ENCODE peak calls at places on chromosomes 2 and 18, in four cellular contexts. Z is choroid plexus epithelial cell, D is nephron progenitor cell, H is hepatocyte. L is an unnamed sample.
A peak's percentile ranks its signal among the peaks of the same experiment; 100 is the strongest.

GRCh38 chr2:169393068-169393590 is 30.8 kb upstream of the LRP2 start:
- DNase-seq in Z (no peak), D (no peak), H (peak; percentile 6), L (no peak)

GRCh38 chr2:2582998-2583545 is 252.0 kb upstream of the MYT1L start:
- DNase-seq in Z (no peak), D (no peak), H (no peak), L (no peak)

GRCh38 chr2:197217561-197217960 is 93.0 kb downstream of the ANKRD44 start:
- DNase-seq in Z (no peak), D (no peak), H (no peak), L (no peak)

GRCh38 chr18:35326695-35327387 is 17.4 kb downstream of the ZNF24 start:
- DNase-seq in Z (no peak), D (no peak), H (no peak), L (no peak)

GRCh38 chr2:67215214-67215613 is 181.9 kb upstream of the ETAA1 start:
- DNase-seq in Z (peak; percentile 83), D (peak; percentile 81), H (peak; percentile 86), L (peak; percentile 31)

GRCh38 chr2:140122001-140122400 is 1341.8 kb upstream of the NXPH2 start:
- DNase-seq in Z (peak; percentile 87), D (no peak), H (no peak), L (peak; percentile 1)

GRCh38 chr2:238159676-238160205 is 971 bp downstream of the ERFE start:
- DNase-seq in Z (no peak), D (no peak), H (no peak), L (no peak)

GRCh38 chr2:176817061-176817565 is 395.5 kb upstream of the HNRNPA3 start:
- DNase-seq in Z (no peak), D (peak; percentile 18), H (peak; percentile 53), L (no peak)

GRCh38 chr2:220569380-220569779 is 942.0 kb downstream of the SLC4A3 start:
- DNase-seq in Z (no peak), D (no peak), H (no peak), L (no peak)

GRCh38 chr2:209938906-209939305 is 63.5 kb upstream of the RPE start:
- DNase-seq in Z (no peak), D (no peak), H (no peak), L (no peak)

GRCh38 chr2:212711851-212712250 is 173.2 kb upstream of the ERBB4 start:
- DNase-seq in Z (peak; percentile 45), D (no peak), H (no peak), L (peak; percentile 20)

GRCh38 chr2:31246184-31246852 is 12.4 kb downstream of the EHD3 start:
- DNase-seq in Z (no peak), D (no peak), H (no peak), L (peak; percentile 79)

GRCh38 chr2:167294775-167295140 is 406.5 kb downstream of the XIRP2 start:
- DNase-seq in Z (no peak), D (no peak), H (no peak), L (no peak)

GRCh38 chr2:128514555-128514955 is 195.9 kb upstream of the HS6ST1 start:
- DNase-seq in Z (no peak), D (no peak), H (no peak), L (no peak)

GRCh38 chr2:106782658-106783057 is 103.3 kb downstream of the ST6GAL2 start:
- DNase-seq in Z (no peak), D (no peak), H (no peak), L (no peak)

GRCh38 chr2:169661263-169661662 is 32.9 kb downstream of the CFAP210 start:
- DNase-seq in Z (no peak), D (no peak), H (no peak), L (no peak)

GRCh38 chr2:186913870-186914269 is 64.9 kb upstream of the ZSWIM2 start:
- DNase-seq in Z (no peak), D (no peak), H (no peak), L (no peak)

GRCh38 chr2:21039979-21040467 is 3.9 kb downstream of the APOB start:
- DNase-seq in Z (no peak), D (no peak), H (no peak), L (no peak)

GRCh38 chr2:212538156-212539144 is at the start of gene ERBB4:
- DNase-seq in Z (no peak), D (peak; percentile 43), H (peak; percentile 24), L (no peak)

GRCh38 chr2:26456701-26457224 is 21.2 kb downstream of the OTOF start:
- DNase-seq in Z (no peak), D (no peak), H (peak; percentile 87), L (no peak)

GRCh38 chr2:6780765-6781274 is 84.9 kb downstream of the CMPK2 start:
- DNase-seq in Z (peak; percentile 60), D (no peak), H (peak; percentile 78), L (no peak)

GRCh38 chr2:100630473-100630977 is 67.7 kb downstream of the PDCL3 start:
- DNase-seq in Z (peak; percentile 13), D (no peak), H (no peak), L (no peak)

DNA sequence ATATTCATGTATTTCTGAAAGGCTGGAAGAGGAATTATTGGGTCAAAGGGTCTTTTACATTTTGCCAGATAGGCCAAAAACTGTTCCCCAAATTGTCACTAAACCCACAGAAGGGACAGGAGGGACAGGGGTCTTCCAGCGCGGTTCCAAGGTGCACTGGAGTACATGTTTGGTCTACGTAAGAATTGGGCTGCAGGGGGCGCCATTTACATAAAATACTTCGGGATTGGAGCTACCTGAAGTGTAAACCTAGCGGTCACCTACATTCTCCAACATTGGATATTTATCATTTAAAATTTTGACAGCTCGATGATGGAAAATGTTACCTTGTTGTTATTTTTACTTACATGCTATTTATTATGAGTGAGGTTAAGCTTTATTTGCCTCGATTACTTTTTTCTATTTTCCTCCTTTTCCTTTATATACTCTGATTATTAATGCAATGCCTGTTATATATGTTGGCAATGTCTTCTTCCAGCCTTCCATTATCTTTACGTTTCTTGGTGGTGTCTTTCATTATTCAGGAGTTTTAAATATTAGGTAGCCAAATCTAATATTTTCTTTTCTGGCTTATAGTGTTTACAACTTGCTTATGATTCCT is 43.0 kb upstream of the RAB6C start:
- DNase-seq in Z (no peak), D (peak; percentile 69), H (peak; percentile 72), L (no peak)
- TF ChIP-seq CTCF in Z (no peak), D (peak; percentile 62), H (peak; percentile 56), L (no peak)

GRCh38 chr2:72325592-72326422 is 178.1 kb upstream of the CYP26B1 start:
- DNase-seq in Z (peak; percentile 31), D (peak; percentile 51), H (peak; percentile 22), L (peak; percentile 28)
- TF ChIP-seq CTCF in Z (peak; percentile 74), D (peak; percentile 68), H (peak; percentile 36), L (peak; percentile 51)

GRCh38 chr18:41096504-41096903 is 858.5 kb upstream of the PIK3C3 start:
- DNase-seq in Z (peak; percentile 76), D (no peak), H (peak; percentile 14), L (peak; percentile 14)
- TF ChIP-seq CTCF in Z (peak; percentile 59), D (no peak), H (peak; percentile 40), L (peak; percentile 22)

GRCh38 chr2:84939426-84940087 is 31.4 kb upstream of the KCMF1 start:
- DNase-seq in Z (no peak), D (no peak), H (no peak), L (no peak)
- TF ChIP-seq CTCF in Z (no peak), D (no peak), H (no peak), L (no peak)